ENCODE peak calls at places on chromosomes 6 and 20, in five cellular contexts. Z is Jurkat, Clone E6-1; G is hepatocyte; J is cardiac fibroblast; X is fibroblast of lung. Y is an unnamed sample.

GRCh38 chr20:57576002-57576401 is 15.1 kb downstream of the PCK1 start:
- DNase-seq in Z (no peak), G (no peak), J (no peak), X (no peak), Y (no peak)

GRCh38 chr6:148112851-148113319 is 229.8 kb upstream of the SASH1 start:
- DNase-seq in Z (no peak), G (no peak), J (no peak), X (no peak), Y (no peak)

GRCh38 chr6:52994789-52995078 is 350 bp downstream of the GSTA4 start:
- DNase-seq in Z (no peak), G (peak), J (peak), X (no peak), Y (no peak)

GRCh38 chr6:25882066-25882496 is 8.0 kb upstream of the SLC17A3 start:
- DNase-seq in Z (no peak), G (peak), J (no peak), X (no peak), Y (no peak)

GRCh38 chr20:57258055-57258454 is 8.4 kb downstream of the BMP7 start:
- DNase-seq in Z (no peak), G (no peak), J (no peak), X (no peak), Y (no peak)

GRCh38 chr6:22754111-22754510 is 184.7 kb downstream of the HDGFL1 start:
- DNase-seq in Z (no peak), G (no peak), J (peak), X (peak), Y (no peak)

GRCh38 chr6:108650781-108651180 is 90.1 kb downstream of the FOXO3 start:
- DNase-seq in Z (no peak), G (no peak), J (peak), X (peak), Y (peak)

GRCh38 chr6:123415844-123416468 is 220.8 kb downstream of the TRDN start:
- DNase-seq in Z (peak), G (peak), J (peak), X (peak), Y (peak)

GRCh38 chr6:36740818-36741179 is 43.2 kb downstream of the RAB44 start:
- DNase-seq in Z (no peak), G (no peak), J (no peak), X (no peak), Y (no peak)

GRCh38 chr6:82015526-82015925 is 232.0 kb downstream of the IBTK start:
- DNase-seq in Z (no peak), G (no peak), J (no peak), X (no peak), Y (no peak)

DNA sequence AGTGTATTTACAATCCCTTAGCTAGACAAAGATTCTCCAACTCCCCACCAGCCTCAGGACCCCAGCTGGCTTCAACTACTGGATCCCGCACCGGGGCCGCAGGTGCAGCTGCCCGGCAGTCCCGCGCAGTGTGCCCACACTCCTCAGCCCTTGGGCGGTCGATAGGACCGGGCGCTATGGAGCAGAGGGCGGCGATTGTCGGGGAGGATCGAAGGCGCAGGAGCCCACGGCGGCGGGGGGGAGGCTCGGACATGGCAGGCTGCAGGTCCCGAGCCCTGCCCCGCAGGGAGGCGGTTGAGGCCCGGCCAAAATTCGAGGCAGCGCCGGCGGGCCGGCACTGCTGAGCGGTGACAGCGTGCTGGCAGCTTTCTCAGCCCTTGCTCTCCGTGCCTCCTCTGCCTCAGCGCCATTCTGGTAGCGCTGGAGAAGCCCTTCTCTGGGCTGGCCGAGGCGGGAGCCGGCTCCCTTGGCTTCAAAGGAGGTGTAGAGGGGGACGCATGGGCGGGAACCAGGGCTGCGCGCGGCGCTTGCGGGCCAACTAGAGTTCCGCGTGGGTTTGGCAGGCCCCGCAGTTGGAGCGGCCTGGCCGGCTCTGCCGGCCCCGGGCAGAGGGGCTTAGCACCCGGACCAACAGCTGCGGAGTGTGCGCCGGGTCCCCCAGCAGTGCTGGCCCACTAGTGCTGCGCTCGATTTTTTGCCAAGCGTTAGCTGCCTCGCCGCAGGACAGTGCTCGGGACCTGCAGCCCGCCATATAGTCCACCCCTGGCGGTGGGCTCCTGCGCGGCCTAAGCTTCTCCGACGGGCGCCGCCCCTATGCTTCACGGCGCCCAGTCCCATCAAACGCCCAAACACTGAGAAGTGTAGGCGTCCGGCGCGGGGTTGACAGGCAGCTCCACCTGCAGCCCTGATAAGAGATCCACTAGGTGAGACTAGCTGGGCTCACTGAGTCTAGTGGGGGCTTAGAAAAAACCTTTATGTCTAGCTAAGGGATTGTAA is 32.4 kb upstream of the KIF13A start:
- DNase-seq in Z (no peak), G (no peak), J (no peak), X (no peak), Y (no peak)
- H3K4me3 ChIP-seq in Z (no peak), G (no peak), J (no peak), X (no peak), Y (no peak)

GRCh38 chr20:10762216-10762615 is 88.4 kb upstream of the JAG1 start:
- DNase-seq in Z (no peak), G (no peak), J (no peak), X (no peak), Y (no peak)
- H3K4me3 ChIP-seq in Z (no peak), G (no peak), J (no peak), X (no peak), Y (no peak)

DNA sequence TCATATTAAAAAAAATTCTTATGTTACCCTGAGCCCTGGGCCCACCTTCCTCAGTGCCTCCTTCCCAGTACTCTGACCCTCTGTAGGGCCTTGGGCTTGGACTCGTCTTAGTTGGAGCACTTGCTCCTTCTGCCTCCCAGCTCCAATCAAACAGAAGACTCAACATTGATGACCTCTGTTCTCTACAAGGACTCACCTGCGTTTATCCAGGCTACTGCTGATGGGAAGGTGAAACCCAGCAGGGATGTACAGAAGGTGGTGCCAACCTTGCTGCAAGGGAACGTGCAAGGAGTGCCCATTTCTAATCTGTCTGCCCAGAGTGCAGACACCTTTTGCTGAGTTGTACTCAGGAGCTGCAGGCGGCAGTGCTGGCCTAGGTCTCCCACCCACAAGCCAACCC is 38.9 kb downstream of the FYN start:
- DNase-seq in Z (no peak), G (no peak), J (no peak), X (no peak), Y (no peak)
- H3K4me3 ChIP-seq in Z (no peak), G (no peak), J (no peak), X (no peak), Y (no peak)

GRCh38 chr6:3453410-3453809 is 3.4 kb downstream of the SLC22A23 start:
- DNase-seq in Z (no peak), G (no peak), J (no peak), X (no peak), Y (no peak)
- H3K4me3 ChIP-seq in Z (no peak), G (no peak), J (no peak), X (no peak), Y (no peak)

GRCh38 chr6:117676577-117677218 is 1.4 kb downstream of the NUS1 start:
- DNase-seq in Z (no peak), G (no peak), J (no peak), X (no peak), Y (no peak)
- H3K4me3 ChIP-seq in Z (peak), G (peak), J (peak), X (peak), Y (peak)

GRCh38 chr6:110561016-110561396 is 84.6 kb upstream of the SLC22A16 start:
- DNase-seq in Z (no peak), G (no peak), J (no peak), X (no peak), Y (no peak)

GRCh38 chr6:110562316-110562915 is 86.0 kb upstream of the SLC22A16 start:
- DNase-seq in Z (no peak), G (no peak), J (no peak), X (no peak), Y (no peak)

GRCh38 chr6:110561708-110562107 is 85.3 kb upstream of the SLC22A16 start:
- DNase-seq in Z (peak), G (no peak), J (no peak), X (no peak), Y (no peak)

GRCh38 chr6:110558575-110558974 is 82.2 kb upstream of the SLC22A16 start:
- DNase-seq in Z (no peak), G (no peak), J (no peak), X (no peak), Y (no peak)

DNA sequence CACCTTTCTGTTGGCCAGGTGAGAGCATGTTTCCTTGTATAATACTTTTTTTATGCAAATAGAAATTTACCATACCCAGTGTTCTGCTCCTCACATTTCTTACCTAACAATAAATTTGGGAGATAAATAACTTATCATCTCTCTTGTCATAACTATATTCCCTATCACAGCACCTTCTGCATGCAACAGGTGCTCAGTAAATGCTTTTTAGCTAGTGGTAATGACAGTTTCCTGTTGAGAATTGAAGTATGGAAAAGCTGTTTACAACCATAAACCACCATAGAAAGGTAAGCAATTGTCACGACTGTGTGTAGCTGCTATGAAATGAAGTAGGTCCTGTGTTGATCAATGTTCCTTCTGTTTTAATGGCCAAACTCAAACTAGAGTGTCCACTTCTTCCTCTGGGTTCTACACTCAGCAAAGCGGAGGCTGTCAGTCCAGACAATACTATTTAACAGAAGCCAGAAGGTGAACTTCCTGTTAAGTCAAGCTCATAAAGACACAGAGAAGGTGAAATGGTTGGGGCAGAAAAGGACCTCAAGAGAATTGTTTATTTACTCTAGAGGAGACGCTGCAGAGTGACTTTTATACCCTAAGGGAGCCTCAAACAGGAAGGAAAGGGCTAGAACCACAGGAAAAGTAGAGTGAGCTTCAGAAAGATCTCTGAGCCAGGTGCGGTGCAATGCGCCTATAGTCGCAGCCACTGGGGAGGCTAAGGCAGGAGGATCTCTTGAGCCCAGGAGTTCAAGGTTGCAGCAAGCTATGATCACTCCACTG is 84.0 kb upstream of the SLC22A16 start:
- DNase-seq in Z (peak), G (no peak), J (no peak), X (no peak), Y (no peak)
- H3K4me3 ChIP-seq in Z (peak), G (no peak), J (no peak), X (no peak), Y (no peak)

GRCh38 chr6:27287751-27288135 is 24.3 kb downstream of the POM121L2 start:
- DNase-seq in Z (no peak), G (no peak), J (no peak), X (no peak), Y (no peak)
- H3K4me3 ChIP-seq in Z (no peak), G (peak), J (peak), X (no peak), Y (no peak)

GRCh38 chr6:75932067-75932466 is 140.4 kb downstream of the IMPG1 start:
- DNase-seq in Z (peak), G (peak), J (peak), X (peak), Y (no peak)

GRCh38 chr6:75935473-75935793 is 137.0 kb downstream of the IMPG1 start:
- DNase-seq in Z (no peak), G (no peak), J (no peak), X (no peak), Y (no peak)

GRCh38 chr6:75933387-75933975 is 139.0 kb downstream of the IMPG1 start:
- DNase-seq in Z (no peak), G (no peak), J (no peak), X (no peak), Y (no peak)

GRCh38 chr6:75936682-75937081 is 135.8 kb downstream of the IMPG1 start:
- DNase-seq in Z (no peak), G (no peak), J (no peak), X (no peak), Y (no peak)

GRCh38 chr6:75934643-75935472 is 137.6 kb downstream of the IMPG1 start:
- DNase-seq in Z (peak), G (peak), J (peak), X (peak), Y (peak)
- H3K4me3 ChIP-seq in Z (no peak), G (peak), J (peak), X (peak), Y (peak)

DNA sequence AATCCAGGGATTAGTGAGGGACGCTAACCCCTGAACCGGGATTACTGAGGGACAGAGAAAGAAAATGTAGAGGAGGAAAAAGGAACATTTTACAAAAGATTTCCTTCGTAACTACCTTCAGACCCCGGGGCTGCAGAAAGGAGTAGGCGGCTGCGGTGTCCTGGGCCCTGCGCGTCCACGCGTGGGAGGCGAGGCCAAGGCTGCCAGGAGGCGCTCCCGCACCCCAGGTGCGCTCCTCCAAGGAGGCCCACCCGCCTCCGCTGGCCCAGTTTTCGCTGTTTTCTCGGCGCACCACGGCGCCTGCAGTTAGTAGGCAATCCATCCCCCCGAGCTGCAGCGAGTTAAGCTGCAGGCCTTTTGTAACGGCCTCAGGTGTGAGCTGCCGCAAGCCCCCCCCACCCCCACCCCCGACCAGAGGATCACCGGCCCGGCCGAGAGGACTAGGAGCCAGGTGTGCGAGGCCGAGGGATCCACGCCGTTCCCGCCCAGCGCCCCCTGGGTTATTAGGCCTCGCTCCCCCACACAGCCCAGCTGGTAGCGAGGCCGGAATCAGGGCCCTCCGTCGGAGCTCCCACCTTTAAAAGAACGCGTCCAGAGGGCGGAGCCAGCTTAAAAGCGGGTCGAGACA is 380.3 kb upstream of the ARID1B start:
- DNase-seq in Z (no peak), G (no peak), J (no peak), X (no peak), Y (no peak)
- H3K4me3 ChIP-seq in Z (no peak), G (no peak), J (no peak), X (no peak), Y (no peak)

Y was measured in AG04449.